ENCODE peak calls at places on chromosomes 16 and 17, in five cellular contexts. M is kidney epithelial cell; V is stimulated activated CD4-positive, alpha-beta T cell treated with anti-CD3 and anti-CD28 coated beads, Interleukin-1b, Interleukin-23, amount 100 ng/mL, for 1 hour; D is midbrain; J is activated CD4-positive, alpha-beta T cell treated with anti-CD3 and anti-CD28 coated beads for 48 hours. E is an unnamed sample.
A peak's percentile ranks its signal among the peaks of the same experiment; 100 is the strongest.

GRCh38 chr17:2173005-2173404 is 118.1 kb downstream of the HIC1 start:
- DNase-seq in M (no peak), V (no peak), D (peak; percentile 27), J (no peak), E (no peak)

GRCh38 chr16:58110590-58111330 is 18.4 kb downstream of the CFAP20 start:
- DNase-seq in M (no peak), V (no peak), D (no peak), J (no peak), E (no peak)

GRCh38 chr16:2471653-2472487 is 773 bp downstream of the NTN3 start:
- DNase-seq in M (no peak), V (no peak), D (peak; percentile 22), J (no peak), E (no peak)

GRCh38 chr17:48012151-48012520 is 25.5 kb downstream of the COPZ2 start:
- DNase-seq in M (no peak), V (peak; percentile 30), D (peak; percentile 29), J (peak; percentile 71), E (no peak)

GRCh38 chr16:2150418-2151187 is 2.2 kb downstream of the RAB26 start:
- DNase-seq in M (no peak), V (no peak), D (no peak), J (peak; percentile 39), E (no peak)

GRCh38 chr17:17568772-17569195 is 22.7 kb downstream of the PEMT start:
- DNase-seq in M (no peak), V (no peak), D (no peak), J (peak; percentile 80), E (no peak)

GRCh38 chr17:65696739-65697394 is 135.4 kb upstream of the AXIN2 start:
- DNase-seq in M (no peak), V (no peak), D (no peak), J (no peak), E (no peak)

GRCh38 chr16:88323041-88323440 is 59.7 kb upstream of the ZNF469 start:
- DNase-seq in M (no peak), V (no peak), D (no peak), J (no peak), E (no peak)

GRCh38 chr17:63998050-63998720 is at the start of gene PRR29:
- DNase-seq in M (no peak), V (peak; percentile 51), D (peak; percentile 19), J (peak; percentile 80), E (no peak)

GRCh38 chr16:10171225-10171624 is 11.0 kb downstream of the GRIN2A start:
- DNase-seq in M (no peak), V (no peak), D (no peak), J (no peak), E (no peak)

GRCh38 chr16:90001761-90002503 is 17.3 kb downstream of the DBNDD1 start:
- DNase-seq in M (no peak), V (no peak), D (peak; percentile 38), J (no peak), E (no peak)

GRCh38 chr17:12983986-12984932 is 33.6 kb downstream of the ELAC2 start:
- DNase-seq in M (no peak), V (no peak), D (no peak), J (no peak), E (no peak)

GRCh38 chr17:7042507-7043194 is 1.2 kb downstream of the SLC16A11 start:
- DNase-seq in M (no peak), V (no peak), D (no peak), J (peak; percentile 69), E (no peak)

GRCh38 chr16:86931410-86931941 is 353.1 kb downstream of the FOXL1 start:
- DNase-seq in M (no peak), V (no peak), D (no peak), J (no peak), E (no peak)

GRCh38 chr17:48928876-48929811 is 15.5 kb downstream of the SNF8 start:
- DNase-seq in M (no peak), V (no peak), D (no peak), J (no peak), E (no peak)

GRCh38 chr16:19771796-19772195 is 53.7 kb downstream of the IQCK start:
- DNase-seq in M (no peak), V (no peak), D (no peak), J (no peak), E (no peak)

GRCh38 chr16:53435066-53435688 is 906 bp downstream of the RBL2 start:
- DNase-seq in M (peak; percentile 71), V (no peak), D (peak; percentile 87), J (peak; percentile 57), E (peak; percentile 73)

GRCh38 chr16:24013733-24014645 is 178.2 kb downstream of the PRKCB start:
- DNase-seq in M (no peak), V (no peak), D (no peak), J (peak; percentile 56), E (peak; percentile 98)

GRCh38 chr17:64081802-64082799 is 47.8 kb downstream of the ERN1 start:
- DNase-seq in M (peak; percentile 66), V (no peak), D (no peak), J (peak; percentile 24), E (peak; percentile 72)